ENCODE peak calls at places on chromosomes 16 and 17, in five cellular contexts. G, Z, J, K and T are unnamed samples.

GRCh38 chr16:1379863-1380174 is 28.1 kb downstream of the GNPTG start:
- DNase-seq in Z (peak), G (no peak), K (no peak), J (no peak), T (no peak)

GRCh38 chr17:17403899-17404576 is 72.8 kb upstream of the MED9 start:
- DNase-seq in Z (no peak), J (no peak), K (no peak), G (no peak), T (no peak)

GRCh38 chr17:56148333-56148732 is 4.9 kb upstream of the ANKFN1 start:
- DNase-seq in K (no peak), G (no peak), Z (peak), J (no peak), T (no peak)

GRCh38 chr17:82974136-82974952 is 105.1 kb upstream of the METRNL start:
- DNase-seq in Z (no peak), G (no peak), K (no peak), J (no peak), T (no peak)

GRCh38 chr16:56657555-56658430 is at the start of gene MT1F:
- DNase-seq in Z (peak), G (peak), K (no peak), J (peak), T (peak)

GRCh38 chr17:38579934-38580333 is 25.8 kb downstream of the SRCIN1 start:
- DNase-seq in G (peak), K (no peak), Z (peak), J (peak), T (no peak)

GRCh38 chr17:64008346-64008745 is 10.2 kb downstream of the PRR29 start:
- DNase-seq in Z (no peak), K (no peak), G (no peak), J (no peak), T (no peak)

GRCh38 chr16:2163211-2163881 is 7.8 kb downstream of the TRAF7 start:
- DNase-seq in G (no peak), K (no peak), Z (peak), J (no peak), T (no peak)

GRCh38 chr16:11992594-11993524 is 16.3 kb downstream of the SNX29 start:
- DNase-seq in K (no peak), G (no peak), J (no peak), Z (no peak), T (no peak)

GRCh38 chr16:81611721-81612120 is 167.1 kb downstream of the CMIP start:
- DNase-seq in J (no peak), Z (no peak), K (no peak), G (no peak), T (no peak)

GRCh38 chr17:68658999-68659780 is 58.0 kb upstream of the FAM20A start:
- DNase-seq in K (no peak), Z (no peak), J (no peak), G (no peak), T (no peak)
- TF ChIP-seq SRF in K (no peak), Z (no peak), J (no peak), G (no peak), T (no peak)

DNA sequence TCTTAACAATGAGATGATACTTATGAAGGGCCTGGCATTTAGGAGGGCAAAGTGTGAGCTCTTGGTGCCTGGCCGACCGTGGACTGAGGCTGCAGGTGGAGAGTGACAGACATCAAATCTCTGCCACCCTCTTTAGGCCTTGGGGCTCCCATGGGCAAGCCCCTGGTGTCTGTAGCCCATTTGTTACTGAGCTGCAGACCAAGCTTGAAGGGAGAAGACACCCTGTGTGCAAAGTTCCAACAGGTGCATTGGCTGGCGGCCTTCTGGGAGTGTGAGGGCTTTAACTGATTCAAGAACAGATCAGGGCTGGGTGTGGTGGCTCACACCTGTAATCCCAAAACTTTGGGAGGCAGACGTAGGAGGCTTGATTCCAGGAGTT is 789 bp upstream of the CTRL start:
- DNase-seq in K (no peak), J (no peak), Z (no peak), G (no peak), T (no peak)
- TF ChIP-seq SP1 in K (no peak), J (no peak), Z (no peak), G (no peak), T (no peak)

DNA sequence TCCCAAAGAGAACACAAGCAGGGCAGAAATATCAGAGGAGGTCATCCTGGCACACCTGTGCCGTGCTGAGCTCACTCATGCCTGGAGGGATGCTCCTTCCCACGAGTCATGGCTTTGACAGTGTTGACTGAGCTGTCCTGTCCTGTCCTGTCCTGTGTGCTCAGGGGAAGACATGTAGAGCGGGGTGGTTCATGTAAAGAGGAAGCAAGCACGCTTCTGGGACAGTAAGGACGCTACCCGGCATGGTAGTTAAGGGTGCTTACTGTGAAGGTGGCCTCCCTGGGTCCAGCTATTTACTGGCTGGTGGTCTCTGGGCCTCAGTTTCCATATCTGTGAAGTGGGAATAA is 394 bp downstream of the LGALS9 start:
- DNase-seq in J (no peak), G (no peak), K (no peak), Z (no peak), T (no peak)
- TF ChIP-seq SRF in J (no peak), G (no peak), K (no peak), Z (no peak), T (no peak)

GRCh38 chr16:19008245-19008644 is 24.5 kb downstream of the TMC7 start:
- DNase-seq in J (no peak), G (no peak), K (no peak), Z (peak), T (no peak)

GRCh38 chr16:19003935-19004334 is 20.2 kb downstream of the TMC7 start:
- DNase-seq in J (peak), K (no peak), G (no peak), Z (peak), T (no peak)

GRCh38 chr16:19006446-19007315 is 22.9 kb downstream of the TMC7 start:
- DNase-seq in J (no peak), Z (peak), G (no peak), K (no peak), T (no peak)

GRCh38 chr16:19008770-19009169 is 25.0 kb downstream of the TMC7 start:
- DNase-seq in J (no peak), K (no peak), Z (peak), G (no peak), T (no peak)

GRCh38 chr16:19005561-19006445 is 22.1 kb downstream of the TMC7 start:
- DNase-seq in G (peak), K (no peak), J (no peak), Z (peak), T (peak)
- TF ChIP-seq SP1 in G (no peak), K (no peak), J (no peak), Z (peak), T (peak)

GRCh38 chr16:29962344-29962994 is 590 bp downstream of the TMEM219 start:
- DNase-seq in K (no peak), J (no peak), G (no peak), Z (peak), T (no peak)

GRCh38 chr16:29959293-29959692 is 2.6 kb upstream of the TMEM219 start:
- DNase-seq in J (no peak), Z (no peak), G (no peak), K (no peak), T (no peak)

GRCh38 chr16:29963021-29963743 is 1.3 kb downstream of the TMEM219 start:
- DNase-seq in G (no peak), J (no peak), Z (no peak), K (no peak), T (no peak)

GRCh38 chr16:29961127-29961478 is 776 bp upstream of the TMEM219 start:
- DNase-seq in K (no peak), Z (no peak), J (no peak), G (no peak), T (no peak)

GRCh38 chr16:29961479-29962343 is at the start of gene TMEM219:
- DNase-seq in G (peak), Z (peak), J (peak), K (peak), T (peak)
- TF ChIP-seq SRF in G (no peak), Z (no peak), J (no peak), K (no peak), T (no peak)

GRCh38 chr16:49453001-49453400 is 79.4 kb downstream of the C16orf78 start:
- DNase-seq in J (no peak), Z (no peak), K (no peak), G (no peak), T (no peak)

GRCh38 chr16:49452568-49452967 is 79.0 kb downstream of the C16orf78 start:
- DNase-seq in Z (no peak), G (no peak), J (no peak), K (no peak), T (no peak)

GRCh38 chr16:49454426-49455180 is 81.0 kb downstream of the C16orf78 start:
- DNase-seq in Z (no peak), K (no peak), G (no peak), J (no peak), T (no peak)

GRCh38 chr16:49455181-49455990 is 81.8 kb downstream of the C16orf78 start:
- DNase-seq in J (no peak), K (no peak), G (peak), Z (no peak), T (no peak)

GRCh38 chr16:49453983-49454382 is 80.4 kb downstream of the C16orf78 start:
- DNase-seq in G (no peak), J (peak), Z (no peak), K (no peak), T (peak)
- TF ChIP-seq SP1 in G (no peak), J (no peak), Z (no peak), K (no peak), T (peak)

GRCh38 chr17:78390241-78391050 is 12.0 kb downstream of the PGS1 start:
- DNase-seq in G (no peak), K (no peak), Z (no peak), J (no peak), T (no peak)
- TF ChIP-seq SRF in G (no peak), K (no peak), Z (no peak), J (no peak), T (no peak)